ENCODE peak calls at places on chromosomes 3 and 15, in nine cellular contexts. J, I, M, E, U, A, F, D and Z are unnamed samples.

GRCh38 chr3:39184968-39185285 is 7.5 kb downstream of the XIRP1 start:
- DNase-seq in M (no peak), D (no peak), E (no peak), A (no peak), I (no peak), F (no peak), J (no peak), U (no peak), Z (no peak)

GRCh38 chr3:14913926-14914776 is 33.2 kb upstream of the NR2C2 start:
- DNase-seq in I (no peak), U (no peak), M (no peak), D (no peak), F (no peak), A (peak; percentile 9), J (no peak), E (peak; percentile 11), Z (no peak)

GRCh38 chr15:95698971-95699370 is 631.5 kb upstream of the NR2F2 start:
- DNase-seq in D (peak; percentile 31), A (no peak), F (no peak), E (no peak), M (no peak), I (no peak), U (no peak), J (no peak), Z (no peak)

GRCh38 chr3:151919030-151919328 is 45.5 kb downstream of the SUCNR1 start:
- DNase-seq in U (no peak), M (no peak), D (no peak), F (no peak), I (no peak), J (no peak), A (no peak), E (no peak), Z (no peak)

GRCh38 chr15:37679627-37680026 is 254.8 kb upstream of the TMCO5A start:
- DNase-seq in U (no peak), D (no peak), J (no peak), F (no peak), A (no peak), M (no peak), E (no peak), I (no peak), Z (no peak)

GRCh38 chr3:159829056-159829995 is 159.3 kb upstream of the IL12A start:
- DNase-seq in D (peak; percentile 64), E (no peak), M (no peak), A (no peak), I (peak; percentile 86), J (peak; percentile 65), F (no peak), U (no peak), Z (no peak)

GRCh38 chr15:41501191-41501917 is 7.7 kb downstream of the ITPKA start:
- DNase-seq in D (peak; percentile 44), A (peak; percentile 23), M (peak; percentile 83), I (no peak), F (no peak), J (no peak), U (no peak), E (no peak), Z (no peak)

GRCh38 chr15:95712785-95713184 is 617.7 kb upstream of the NR2F2 start:
- DNase-seq in J (no peak), D (peak; percentile 71), F (no peak), I (no peak), M (no peak), A (no peak), U (no peak), E (no peak), Z (no peak)

GRCh38 chr3:112767177-112767576 is 79.5 kb downstream of the CD200R1L start:
- DNase-seq in I (no peak), D (no peak), J (no peak), E (no peak), M (no peak), U (no peak), F (no peak), A (no peak), Z (no peak)

GRCh38 chr3:114892880-114893279 is 254.2 kb downstream of the ZBTB20 start:
- DNase-seq in J (no peak), E (no peak), I (no peak), M (no peak), A (no peak), D (no peak), F (no peak), U (no peak), Z (no peak)

GRCh38 chr3:50655009-50655830 is 19.5 kb upstream of the DOCK3 start:
- DNase-seq in M (peak; percentile 50), F (no peak), U (no peak), D (peak; percentile 13), E (no peak), J (no peak), I (no peak), A (no peak), Z (no peak)

GRCh38 chr3:82707035-82707434 is 945.6 kb upstream of the GBE1 start:
- DNase-seq in E (no peak), J (no peak), F (no peak), U (no peak), M (no peak), D (no peak), A (peak; percentile 25), I (no peak), Z (no peak)

GRCh38 chr15:65535192-65535591 is 4.9 kb downstream of the HACD3 start:
- DNase-seq in I (no peak), D (peak; percentile 25), J (no peak), A (no peak), U (no peak), M (no peak), F (no peak), E (no peak), Z (no peak)

GRCh38 chr15:85282504-85283115 is 97.8 kb upstream of the AKAP13 start:
- DNase-seq in M (no peak), U (no peak), I (no peak), F (no peak), A (no peak), E (no peak), J (no peak), D (peak; percentile 71), Z (no peak)

DNA sequence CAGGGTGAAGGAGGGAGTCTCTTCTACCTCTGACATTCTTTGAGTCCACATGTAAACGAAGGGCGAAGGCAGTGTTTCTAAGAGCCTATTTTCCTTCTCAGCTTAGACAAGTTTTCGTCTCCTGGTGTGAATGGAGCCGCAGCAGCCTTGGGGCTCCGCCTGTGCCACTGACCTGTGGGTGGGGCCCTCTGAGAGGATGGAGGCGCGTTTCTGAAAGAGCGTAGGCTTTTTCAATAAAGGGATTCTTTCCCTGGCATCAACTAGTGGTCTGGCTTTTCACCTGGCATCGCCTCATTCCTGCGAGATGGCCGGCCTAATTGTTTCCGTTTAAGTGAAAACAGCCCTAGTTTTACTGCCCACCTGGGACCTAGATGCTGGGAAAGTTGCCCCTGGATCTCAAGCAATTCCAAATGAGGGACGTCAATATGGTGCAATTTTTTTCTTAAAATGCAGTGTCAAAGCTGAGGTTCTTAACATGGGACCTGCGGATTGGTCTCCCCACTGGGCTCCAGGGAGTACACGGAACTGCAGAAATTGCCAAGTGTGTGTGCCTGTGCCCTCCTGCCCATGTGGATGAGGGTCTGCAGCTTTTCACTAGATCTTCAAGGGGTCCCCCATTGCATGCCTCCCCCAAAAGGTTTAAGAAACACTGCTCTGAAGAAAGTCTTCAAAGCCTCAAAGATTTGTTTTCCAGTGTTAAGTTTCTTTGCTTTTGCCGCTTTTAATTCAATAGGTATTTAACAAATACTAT is 969 bp downstream of the GLDN start:
- DNase-seq in F (no peak), U (no peak), A (no peak), J (no peak), I (no peak), D (no peak), M (no peak), E (no peak), Z (no peak)
- H3K27ac ChIP-seq in F (no peak overlapping the region), U (no peak overlapping the region), A (no peak overlapping the region), J (no peak overlapping the region), I (no peak overlapping the region), D (no peak overlapping the region), M (peak overlapping the region; percentile 58), E (no peak overlapping the region), Z (peak overlapping the region; percentile 68)

DNA sequence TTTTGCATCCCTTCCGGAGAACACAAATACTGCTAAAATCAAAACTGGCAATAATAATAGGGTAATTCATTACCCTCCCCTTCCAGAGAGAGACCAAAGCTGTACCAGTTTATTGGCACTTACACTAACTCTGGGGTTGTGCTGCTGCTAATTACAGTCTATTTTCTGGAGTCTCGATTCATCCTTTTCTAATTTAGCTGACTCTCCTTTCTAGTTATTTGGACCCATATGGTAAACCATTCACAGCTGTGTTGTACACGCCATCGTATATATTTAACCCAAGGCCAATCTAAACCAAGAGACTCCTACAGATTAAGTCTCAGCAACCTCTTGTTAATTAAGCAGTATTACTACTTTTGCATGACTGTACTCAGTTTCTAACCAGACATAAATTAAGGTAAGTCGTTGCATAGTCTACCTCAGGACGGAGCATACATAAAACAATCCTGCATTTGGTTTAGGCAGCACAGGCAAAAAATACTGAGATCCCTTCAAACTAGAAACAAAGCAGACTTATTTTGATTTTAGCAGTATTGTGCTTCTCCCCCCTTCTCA is 22.5 kb downstream of the ANXA2 start:
- DNase-seq in F (no peak), J (no peak), D (no peak), M (no peak), I (no peak), E (no peak), A (no peak), U (no peak), Z (no peak)
- H3K36me3 ChIP-seq in F (no peaks in the 10 kb centered on the region), J (peaks cover 45% of the 10 kb centered on the region), D (peaks cover 41% of the 10 kb centered on the region), M (no peaks in the 10 kb centered on the region), I (no peaks in the 10 kb centered on the region), E (peaks cover 64% of the 10 kb centered on the region), A (no peaks in the 10 kb centered on the region), U (peaks cover 66% of the 10 kb centered on the region), Z (peaks cover 23% of the 10 kb centered on the region)

GRCh38 chr15:40410476-40410875 is 4.9 kb downstream of the IVD start:
- DNase-seq in E (no peak), I (no peak), D (no peak), U (no peak), M (peak; percentile 11), J (no peak), F (no peak), A (no peak), Z (no peak)

GRCh38 chr15:40409366-40409765 is 3.8 kb downstream of the IVD start:
- DNase-seq in A (no peak), J (no peak), I (no peak), U (no peak), F (no peak), E (no peak), D (no peak), M (no peak), Z (no peak)

GRCh38 chr15:40407343-40407990 is 1.9 kb downstream of the IVD start:
- DNase-seq in F (no peak), I (no peak), E (no peak), D (no peak), M (no peak), U (no peak), J (no peak), A (no peak), Z (no peak)

GRCh38 chr15:40405501-40406381 is at the start of gene IVD:
- DNase-seq in I (peak; percentile 95), D (peak; percentile 96), M (peak; percentile 97), A (peak; percentile 97), U (peak; percentile 89), J (peak; percentile 88), F (peak; percentile 95), E (peak; percentile 96), Z (peak; percentile 96)
- TF ChIP-seq POLR2A in I (peak; percentile 79), D (peak; percentile 59), M (peak; percentile 45), A (no peak), U (peak; percentile 65), J (peak; percentile 65), F (peak; percentile 75), E (no peak), Z (peak; percentile 81)

DNA sequence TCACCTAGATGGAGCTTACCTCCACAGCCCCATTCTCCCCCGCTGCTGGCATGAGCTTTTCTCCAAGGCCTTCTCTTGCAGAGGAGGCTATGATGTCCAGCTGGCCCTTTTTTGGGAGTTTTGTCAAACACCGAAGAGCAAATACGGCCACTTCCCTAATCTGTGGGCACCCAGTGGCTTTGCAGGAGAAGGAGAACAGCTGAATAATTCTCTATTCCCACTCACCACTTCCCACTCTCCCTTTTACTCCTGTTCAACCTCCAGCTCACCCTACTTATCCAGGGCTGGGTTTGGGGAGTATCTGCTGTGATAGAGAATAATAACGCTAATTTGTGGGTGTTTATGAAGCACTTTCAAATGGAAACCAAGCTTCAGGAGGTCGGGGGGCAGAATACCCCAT is 93.0 kb downstream of the AAGAB start:
- DNase-seq in D (no peak), A (no peak), M (no peak), I (no peak), J (no peak), F (no peak), E (no peak), U (no peak), Z (no peak)
- H3K27ac ChIP-seq in D (peak overlapping the region; percentile 42), A (no peak overlapping the region), M (no peak overlapping the region), I (no peak overlapping the region), J (no peak overlapping the region), F (no peak overlapping the region), E (no peak overlapping the region), U (no peak overlapping the region), Z (no peak overlapping the region)